ENCODE peak calls at places on chromosome 16, in six cellular contexts. Q is HEK293T; C is CD4-positive, alpha-beta T cell; Y is GM12891; R is IMR-90; Z is dermis blood vessel endothelial cell. N is an unnamed sample.

GRCh38 chr16:67027046-67027445 is 1.9 kb upstream of the CBFB start:
- DNase-seq in Q (no peak), C (no peak), Y (no peak), R (no peak), Z (no peak), N (no peak)

GRCh38 chr16:728131-728889 is 1.4 kb downstream of the HAGHL start:
- DNase-seq in Q (peak), C (peak), Y (peak), R (peak), Z (peak), N (peak)

GRCh38 chr16:3503513-3503912 is 2.7 kb downstream of the CLUAP1 start:
- DNase-seq in Q (no peak), C (peak), Y (no peak), R (no peak), Z (no peak), N (no peak)

GRCh38 chr16:58234831-58235595 is 37.1 kb upstream of the CSNK2A2 start:
- DNase-seq in Q (no peak), C (no peak), Y (no peak), R (no peak), Z (no peak), N (no peak)

GRCh38 chr16:57534881-57535658 is 1.3 kb downstream of the CCDC102A start:
- DNase-seq in Q (peak), C (no peak), Y (no peak), R (no peak), Z (no peak), N (no peak)

GRCh38 chr16:3637371-3637923 is 17.0 kb upstream of the DNASE1 start:
- DNase-seq in Q (no peak), C (peak), Y (no peak), R (peak), Z (peak), N (no peak)

GRCh38 chr16:6038966-6039530 is 941.5 kb upstream of the EEF2KMT start:
- DNase-seq in Q (no peak), C (no peak), Y (no peak), R (no peak), Z (no peak), N (no peak)

GRCh38 chr16:35911899-35912298 is 2452.5 kb downstream of the TP53TG3F start:
- DNase-seq in Q (no peak), C (no peak), Y (no peak), R (no peak), Z (no peak), N (no peak)

GRCh38 chr16:27245276-27246231 is 23.0 kb downstream of the NSMCE1 start:
- DNase-seq in Q (no peak), C (no peak), Y (no peak), R (peak), Z (peak), N (no peak)

GRCh38 chr16:58124601-58124915 is 4.6 kb downstream of the CFAP20 start:
- DNase-seq in Q (no peak), C (no peak), Y (no peak), R (peak), Z (peak), N (no peak)

GRCh38 chr16:76502555-76502954 is 225.4 kb downstream of the CNTNAP4 start:
- DNase-seq in Q (no peak), C (no peak), Y (no peak), R (no peak), Z (no peak), N (no peak)

GRCh38 chr16:89197633-89198416 is 2.5 kb downstream of the SLC22A31 start:
- DNase-seq in Q (no peak), C (no peak), Y (no peak), R (no peak), Z (no peak), N (no peak)

GRCh38 chr16:54577566-54578180 is 291.1 kb upstream of the IRX3 start:
- DNase-seq in Q (no peak), C (no peak), Y (no peak), R (no peak), Z (no peak), N (no peak)

GRCh38 chr16:69761983-69762842 is at the start of gene WWP2:
- DNase-seq in Q (peak), C (peak), Y (peak), R (peak), Z (peak), N (peak)

GRCh38 chr16:23408242-23409201 is 44.5 kb downstream of the COG7 start:
- DNase-seq in Q (peak), C (no peak), Y (no peak), R (peak), Z (peak), N (no peak)

GRCh38 chr16:55494994-55495421 is 13.9 kb upstream of the LPCAT2 start:
- DNase-seq in Q (no peak), C (no peak), Y (no peak), R (peak), Z (peak), N (no peak)

GRCh38 chr16:5916711-5917191 is 819.2 kb upstream of the EEF2KMT start:
- DNase-seq in Q (no peak), C (no peak), Y (no peak), R (no peak), Z (no peak), N (no peak)

GRCh38 chr16:70737377-70738082 is 51.7 kb upstream of the MTSS2 start:
- DNase-seq in Q (no peak), C (peak), Y (peak), R (peak), Z (no peak), N (no peak)

GRCh38 chr16:11034005-11034404 is 89.6 kb downstream of the CLEC16A start:
- DNase-seq in Q (no peak), C (no peak), Y (no peak), R (peak), Z (no peak), N (no peak)

GRCh38 chr16:88350922-88351321 is 31.8 kb upstream of the ZNF469 start:
- DNase-seq in Q (no peak), C (no peak), Y (no peak), R (no peak), Z (no peak), N (no peak)

GRCh38 chr16:71882505-71883192 is 1.3 kb downstream of the ZNF821 start:
- DNase-seq in Q (peak), C (peak), Y (peak), R (peak), Z (peak), N (peak)

GRCh38 chr16:77548766-77549165 is 113.9 kb upstream of the ADAMTS18 start:
- DNase-seq in Q (no peak), C (no peak), Y (no peak), R (peak), Z (no peak), N (no peak)

GRCh38 chr16:83305092-83305491 is 502.7 kb upstream of the HSBP1 start:
- DNase-seq in Q (no peak), C (no peak), Y (no peak), R (peak), Z (peak), N (no peak)

GRCh38 chr16:88442811-88443576 is 10.1 kb upstream of the ZFPM1 start:
- DNase-seq in Q (peak), C (peak), Y (peak), R (peak), Z (peak), N (peak)

GRCh38 chr16:58755989-58756649 is 22.0 kb upstream of the GOT2 start:
- DNase-seq in Q (peak), C (peak), Y (peak), R (peak), Z (peak), N (peak)

GRCh38 chr16:54253118-54253517 is 33.5 kb downstream of the IRX3 start:
- DNase-seq in Q (no peak), C (no peak), Y (no peak), R (no peak), Z (no peak), N (no peak)

GRCh38 chr16:84881702-84882521 is 62.1 kb downstream of the CRISPLD2 start:
- DNase-seq in Q (no peak), C (no peak), Y (no peak), R (peak), Z (peak), N (no peak)

GRCh38 chr16:86732621-86733297 is 154.4 kb downstream of the FOXL1 start:
- DNase-seq in Q (no peak), C (no peak), Y (no peak), R (peak), Z (peak), N (no peak)

GRCh38 chr16:69141014-69141413 is 8.6 kb downstream of the UTP4 start:
- DNase-seq in Q (no peak), C (no peak), Y (no peak), R (no peak), Z (no peak), N (no peak)

GRCh38 chr16:30551781-30552180 is 6.4 kb downstream of the ZNF764 start:
- DNase-seq in Q (no peak), C (peak), Y (no peak), R (no peak), Z (no peak), N (no peak)

GRCh38 chr16:48499822-48500440 is 110.0 kb downstream of the N4BP1 start:
- DNase-seq in Q (no peak), C (no peak), Y (no peak), R (peak), Z (peak), N (no peak)

GRCh38 chr16:57485091-57485915 is 990 bp downstream of the DOK4 start:
- DNase-seq in Q (no peak), C (no peak), Y (no peak), R (no peak), Z (no peak), N (no peak)

GRCh38 chr16:21302454-21302853 is 24.4 kb upstream of the CRYM start:
- DNase-seq in Q (no peak), C (no peak), Y (no peak), R (peak), Z (no peak), N (no peak)

GRCh38 chr16:87506423-87507350 is 13.9 kb upstream of the ZCCHC14 start:
- DNase-seq in Q (no peak), C (no peak), Y (no peak), R (no peak), Z (no peak), N (no peak)

GRCh38 chr16:20871935-20872815 is 28.0 kb downstream of the DCUN1D3 start:
- DNase-seq in Q (no peak), C (no peak), Y (no peak), R (no peak), Z (no peak), N (no peak)

GRCh38 chr16:8872967-8873865 is 4.4 kb upstream of the CARHSP1 start:
- DNase-seq in Q (no peak), C (no peak), Y (no peak), R (no peak), Z (no peak), N (no peak)

N was measured in memory B cell.